ENCODE peak calls at places on chromosomes 7 and 10, in five cellular contexts. C, S, R, A and J are unnamed samples.

GRCh38 chr10:117439243-117439912 is 64.1 kb upstream of the PDZD8 start:
- DNase-seq in C (peak), S (no peak), R (no peak), A (no peak), J (no peak)

GRCh38 chr10:129958118-129958685 is 5.9 kb downstream of the EBF3 start:
- DNase-seq in C (no peak), S (no peak), R (no peak), A (no peak), J (no peak)

GRCh38 chr7:131689662-131690234 is 133.3 kb upstream of the PODXL start:
- DNase-seq in C (no peak), S (no peak), R (no peak), A (no peak), J (no peak)

GRCh38 chr10:127195041-127195506 is 1.3 kb downstream of the INSYN2A start:
- DNase-seq in C (no peak), S (no peak), R (peak), A (no peak), J (no peak)

GRCh38 chr7:35736725-35737124 is 41.8 kb upstream of the HERPUD2 start:
- DNase-seq in C (no peak), S (no peak), R (no peak), A (no peak), J (no peak)

GRCh38 chr10:79052311-79053080 is 16.3 kb upstream of the ZMIZ1 start:
- DNase-seq in C (no peak), S (peak), R (peak), A (peak), J (peak)

GRCh38 chr7:26704786-26705185 is 159.6 kb downstream of the SKAP2 start:
- DNase-seq in C (no peak), S (no peak), R (no peak), A (no peak), J (no peak)

GRCh38 chr7:50303894-50304157 is 690 bp upstream of the IKZF1 start:
- DNase-seq in C (no peak), S (peak), R (peak), A (no peak), J (peak)

GRCh38 chr7:117623606-117624005 is 143.8 kb downstream of the CFTR start:
- DNase-seq in C (no peak), S (no peak), R (no peak), A (no peak), J (no peak)

GRCh38 chr7:39259391-39260003 is 281.8 kb downstream of the POU6F2 start:
- DNase-seq in C (no peak), S (no peak), R (no peak), A (no peak), J (no peak)

GRCh38 chr7:130990178-130990832 is 256.3 kb upstream of the KLF14 start:
- DNase-seq in C (peak), S (peak), R (no peak), A (peak), J (no peak)

GRCh38 chr10:3482200-3482993 is 302.6 kb downstream of the KLF6 start:
- DNase-seq in C (peak), S (peak), R (no peak), A (peak), J (no peak)

GRCh38 chr10:22231260-22231659 is 13.4 kb upstream of the EBLN1 start:
- DNase-seq in C (no peak), S (no peak), R (no peak), A (no peak), J (no peak)
- TF ChIP-seq POLR2AphosphoS5 in C (no peak), S (no peak), R (no peak), A (no peak), J (no peak)

GRCh38 chr7:153532321-153532720 is 519.9 kb upstream of the DPP6 start:
- DNase-seq in C (no peak), S (no peak), R (no peak), A (no peak), J (no peak)

GRCh38 chr7:153541903-153542302 is 510.3 kb upstream of the DPP6 start:
- DNase-seq in C (no peak), S (no peak), R (no peak), A (no peak), J (no peak)

GRCh38 chr7:153543232-153543631 is 509.0 kb upstream of the DPP6 start:
- DNase-seq in C (no peak), S (no peak), R (no peak), A (no peak), J (no peak)

GRCh38 chr7:153537271-153537670 is 514.9 kb upstream of the DPP6 start:
- DNase-seq in C (no peak), S (no peak), R (no peak), A (no peak), J (no peak)
- TF ChIP-seq POLR2AphosphoS5 in C (no peak), S (no peak), R (no peak), A (no peak), J (no peak)

GRCh38 chr7:77536413-77537135 is 521 bp upstream of the PTPN12 start:
- DNase-seq in C (peak), S (peak), R (peak), A (peak), J (peak)

GRCh38 chr7:77537595-77538185 is 595 bp downstream of the PTPN12 start:
- DNase-seq in C (peak), S (peak), R (peak), A (peak), J (peak)

GRCh38 chr7:77538186-77538907 is 1.3 kb downstream of the PTPN12 start:
- DNase-seq in C (peak), S (peak), R (peak), A (peak), J (peak)

GRCh38 chr7:77536017-77536412 is 1.1 kb upstream of the PTPN12 start:
- DNase-seq in C (no peak), S (no peak), R (no peak), A (no peak), J (no peak)

GRCh38 chr7:77537136-77537594 is at the start of gene PTPN12:
- DNase-seq in C (no peak), S (no peak), R (no peak), A (no peak), J (no peak)
- TF ChIP-seq POLR2AphosphoS5 in C (peak), S (no peak), R (no peak), A (no peak), J (no peak)

DNA sequence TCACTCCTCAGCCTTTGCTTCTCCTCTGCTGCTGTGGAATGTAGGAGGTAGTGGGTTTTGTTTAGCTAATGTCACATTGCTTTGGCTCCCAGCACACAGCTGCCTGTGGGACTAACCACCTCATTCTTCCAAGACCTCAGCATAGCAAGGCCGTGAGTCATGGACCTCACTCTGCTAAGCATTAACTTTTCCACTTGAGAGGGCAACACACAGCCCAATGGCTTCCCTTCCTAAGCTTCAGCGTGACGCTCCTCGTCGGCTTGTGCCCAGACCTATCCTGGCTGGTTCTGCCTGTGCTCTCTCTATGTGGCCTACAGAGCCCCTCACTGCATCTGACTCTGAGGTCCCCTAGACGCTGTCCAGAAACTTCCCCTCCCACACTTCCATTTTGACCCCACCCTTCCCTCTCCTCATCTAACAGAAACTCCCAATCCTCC is 23.3 kb downstream of the MYOF start:
- DNase-seq in C (peak), S (peak), R (no peak), A (peak), J (no peak)
- TF ChIP-seq POLR2AphosphoS5 in C (peak), S (peak), R (peak), A (peak), J (no peak)

DNA sequence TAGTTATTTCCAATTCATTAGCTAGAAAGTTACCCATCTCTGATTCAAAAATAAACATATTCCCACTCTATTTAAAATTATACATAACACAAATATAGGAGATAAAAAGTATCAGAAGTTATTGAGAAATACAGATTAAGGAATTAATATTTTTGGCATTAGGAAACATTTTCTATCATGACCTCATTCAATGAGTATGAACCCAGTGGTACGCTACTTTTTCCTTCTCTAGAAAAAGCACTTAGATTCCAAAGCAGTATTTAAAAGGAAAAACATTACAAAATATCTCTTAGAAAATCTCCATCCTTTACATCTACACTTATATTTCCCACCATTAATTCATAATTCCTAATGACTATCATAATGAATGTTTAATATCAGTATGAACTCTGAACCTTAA is 240.6 kb upstream of the GNAI1 start:
- DNase-seq in C (no peak), S (no peak), R (no peak), A (no peak), J (no peak)
- TF ChIP-seq POLR2AphosphoS5 in C (no peak), S (no peak), R (no peak), A (no peak), J (no peak)

DNA sequence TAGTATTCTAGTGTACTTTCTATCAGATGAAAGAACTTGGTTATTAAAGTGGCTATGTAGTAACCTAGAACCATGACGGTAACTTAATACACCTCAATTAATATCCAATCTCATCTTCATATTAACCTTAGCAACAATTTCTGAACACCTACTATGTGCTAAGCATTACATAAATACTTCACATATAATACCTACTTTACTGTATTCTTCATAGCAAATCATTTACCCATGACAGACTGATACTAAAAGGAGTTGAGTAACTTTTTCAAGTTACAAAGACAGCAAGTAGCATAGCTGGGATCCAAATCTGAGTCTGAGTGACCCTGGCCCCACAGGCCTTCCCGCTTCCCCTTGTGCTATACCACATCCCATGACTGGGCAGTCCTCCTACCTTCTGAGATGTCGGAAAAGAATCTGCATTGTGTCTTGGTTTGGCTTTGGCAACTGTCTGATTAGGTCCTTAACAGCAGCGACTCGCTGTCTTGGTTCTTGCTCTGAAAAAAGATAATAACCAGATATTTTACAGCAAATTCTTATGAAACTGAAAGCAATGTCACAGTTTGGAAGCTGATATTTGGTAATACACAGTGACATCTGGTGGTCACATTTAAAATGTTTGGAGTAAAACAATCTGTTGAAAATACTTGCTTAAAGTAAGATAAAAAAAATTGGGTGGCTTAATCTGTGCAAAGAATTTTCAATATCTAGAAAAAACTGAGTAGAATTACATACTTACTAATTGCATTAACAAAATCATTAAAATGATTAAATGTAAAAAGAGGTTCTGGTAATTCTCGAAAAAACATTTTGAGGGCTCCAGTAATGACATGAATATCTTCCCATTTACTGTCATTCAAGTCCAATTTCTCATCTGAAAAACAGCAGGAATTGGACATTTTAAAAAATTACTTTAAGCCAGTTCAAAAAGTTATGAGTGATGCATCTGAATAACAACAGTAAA is 120.1 kb downstream of the ARHGAP12 start:
- DNase-seq in C (peak), S (no peak), R (peak), A (no peak), J (no peak)
- TF ChIP-seq POLR2AphosphoS5 in C (peak), S (no peak), R (no peak), A (peak), J (no peak)

DNA sequence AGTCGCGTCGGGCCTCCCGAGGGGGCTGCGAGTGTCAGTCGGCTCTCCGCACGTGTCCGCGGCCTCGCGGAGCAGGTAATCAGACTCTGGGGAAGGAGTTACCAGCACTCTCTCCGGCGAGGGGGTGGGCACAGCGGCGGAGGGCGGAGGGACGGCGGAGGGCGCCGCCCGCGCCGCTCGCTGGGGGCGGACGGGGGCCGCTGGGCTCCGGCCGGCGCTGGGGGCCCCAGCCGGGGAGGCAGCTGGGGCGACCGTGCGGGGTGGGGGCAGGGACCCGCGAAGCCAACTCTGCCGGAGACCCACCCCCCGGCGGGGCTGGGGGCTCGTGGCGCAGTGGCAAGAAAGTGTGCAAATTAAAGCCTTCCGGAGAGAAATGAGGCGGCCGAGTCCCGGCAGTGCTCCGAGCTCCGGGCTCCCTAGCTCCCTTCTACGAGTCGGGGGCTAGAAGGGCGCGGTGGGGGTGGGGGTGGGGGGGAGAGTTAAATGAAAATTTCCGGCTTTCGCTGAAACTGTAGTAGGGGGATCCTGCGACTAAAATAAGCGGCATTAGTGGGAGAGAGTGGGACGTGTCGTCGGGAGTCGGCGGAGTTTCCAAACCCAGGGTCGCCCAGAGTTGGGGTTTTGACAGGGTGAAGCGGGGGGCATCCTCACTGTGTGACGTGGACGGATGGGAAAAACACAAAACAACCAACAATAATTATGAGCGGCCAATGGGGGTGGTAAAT is at the start of gene CDK6:
- DNase-seq in C (peak), S (peak), R (peak), A (peak), J (peak)
- TF ChIP-seq POLR2AphosphoS5 in C (peak), S (peak), R (peak), A (peak), J (peak)